ENCODE peak calls at places on chromosomes 16 and 17, in four cellular contexts. X is progenitor cell of endocrine pancreas, K is right atrium auricular region, L is left lobe of liver. V is an unnamed sample.

GRCh38 chr16:26983426-26983825 is 83.3 kb upstream of the C16orf82 start:
- DNase-seq in X (no peak), K (no peak), L (no peak), V (no peak)

GRCh38 chr16:74485916-74486315 is 64.6 kb upstream of the CLEC18B start:
- DNase-seq in X (no peak), K (no peak), L (no peak), V (no peak)

GRCh38 chr17:78471635-78472034 is 93.2 kb downstream of the PGS1 start:
- DNase-seq in X (no peak), K (no peak), L (no peak), V (no peak)

GRCh38 chr16:976389-976931 is 5.1 kb upstream of the SOX8 start:
- DNase-seq in X (no peak), K (no peak), L (no peak), V (no peak)

GRCh38 chr16:68993885-68994284 is 111.6 kb upstream of the HAS3 start:
- DNase-seq in X (no peak), K (no peak), L (no peak), V (no peak)

GRCh38 chr17:45129940-45130639 is 2.2 kb downstream of the PLCD3 start:
- DNase-seq in X (no peak), K (no peak), L (no peak), V (no peak)

GRCh38 chr16:51374346-51374745 is 223.3 kb upstream of the SALL1 start:
- DNase-seq in X (no peak), K (no peak), L (no peak), V (no peak)

GRCh38 chr16:87160218-87160617 is 157.0 kb downstream of the C16orf95 start:
- DNase-seq in X (no peak), K (no peak), L (no peak), V (no peak)

GRCh38 chr17:41417576-41418015 is 6.8 kb downstream of the KRT37 start:
- DNase-seq in X (peak), K (no peak), L (no peak), V (no peak)

GRCh38 chr16:85639529-85640253 is 26.6 kb downstream of the GSE1 start:
- DNase-seq in X (no peak), K (peak), L (peak), V (no peak)

GRCh38 chr17:68290268-68290954 is 516 bp downstream of the SLC16A6 start:
- DNase-seq in X (peak), K (no peak), L (no peak), V (peak)

GRCh38 chr16:31094088-31094423 is 541 bp downstream of the VKORC1 start:
- DNase-seq in X (no peak), K (no peak), L (no peak), V (no peak)

GRCh38 chr17:64694207-64694606 is 32.1 kb upstream of the SMURF2 start:
- DNase-seq in X (no peak), K (peak), L (peak), V (no peak)

GRCh38 chr16:2483160-2483559 is 8.2 kb downstream of the TBC1D24 start:
- DNase-seq in X (no peak), K (no peak), L (peak), V (no peak)

GRCh38 chr17:65243838-65244237 is 106.7 kb downstream of the RGS9 start:
- DNase-seq in X (no peak), K (no peak), L (no peak), V (no peak)

GRCh38 chr16:6297666-6298435 is 1034.8 kb upstream of the RBFOX1 start:
- DNase-seq in X (no peak), K (no peak), L (no peak), V (no peak)

GRCh38 chr16:29765167-29766032 is 12.7 kb upstream of the ZG16 start:
- DNase-seq in X (peak), K (no peak), L (peak), V (no peak)

GRCh38 chr16:58158137-58158536 is 29.0 kb upstream of the CFAP20 start:
- DNase-seq in X (no peak), K (no peak), L (no peak), V (no peak)

GRCh38 chr16:85963746-85964370 is 64.9 kb downstream of the IRF8 start:
- DNase-seq in X (no peak), K (peak), L (no peak), V (no peak)

GRCh38 chr16:87161822-87162676 is 155.1 kb downstream of the C16orf95 start:
- DNase-seq in X (no peak), K (no peak), L (no peak), V (no peak)

GRCh38 chr16:17229766-17230165 is 241.0 kb downstream of the XYLT1 start:
- DNase-seq in X (no peak), K (no peak), L (no peak), V (no peak)

GRCh38 chr16:67767953-67768352 is 38.4 kb downstream of the RANBP10 start:
- DNase-seq in X (no peak), K (no peak), L (no peak), V (no peak)

GRCh38 chr16:55508941-55509920 is at the start of gene LPCAT2:
- DNase-seq in X (peak), K (peak), L (peak), V (peak)

GRCh38 chr16:86093801-86094750 is 195.1 kb downstream of the IRF8 start:
- DNase-seq in X (no peak), K (no peak), L (no peak), V (no peak)

GRCh38 chr17:76687278-76688164 is 23.2 kb downstream of the MXRA7 start:
- DNase-seq in X (no peak), K (peak), L (no peak), V (no peak)

GRCh38 chr17:59427996-59428395 is 96.5 kb downstream of the YPEL2 start:
- DNase-seq in X (no peak), K (no peak), L (no peak), V (no peak)

GRCh38 chr16:31458073-31458834 is 1.0 kb upstream of the ARMC5 start:
- DNase-seq in X (no peak), K (no peak), L (peak), V (peak)

GRCh38 chr17:39615434-39615833 is 7.7 kb upstream of the NEUROD2 start:
- DNase-seq in X (no peak), K (no peak), L (no peak), V (no peak)

GRCh38 chr17:49031965-49032928 is 35.1 kb downstream of the IGF2BP1 start:
- DNase-seq in X (peak), K (no peak), L (no peak), V (peak)

GRCh38 chr16:12321363-12321762 is 344.8 kb downstream of the SNX29 start:
- DNase-seq in X (no peak), K (no peak), L (no peak), V (no peak)

V was measured in immature natural killer cell.